ENCODE peak calls at places on chromosomes 7 and 10, in seven cellular contexts. J is heart left ventricle, C is spleen, H is adrenal gland, X is pancreas, N is A549, W is tibial artery. V is an unnamed sample.

GRCh38 chr10:49108656-49109055 is 6.7 kb downstream of the VSTM4 start:
- DNase-seq in J (no peak), C (no peak), H (no peak), X (no peak), N (no peak), W (no peak), V (no peak)

GRCh38 chr7:120273476-120273975 is 551 bp downstream of the KCND2 start:
- DNase-seq in J (no peak), C (no peak), H (no peak), X (peak; percentile 29), N (peak; percentile 6), W (no peak), V (peak; percentile 62)

GRCh38 chr10:88028654-88029053 is 165.2 kb downstream of the PTEN start:
- DNase-seq in J (no peak), C (no peak), H (no peak), X (peak; percentile 30), N (no peak), W (no peak), V (no peak)

GRCh38 chr10:34229917-34230316 is 585.2 kb downstream of the PARD3 start:
- DNase-seq in J (no peak), C (no peak), H (no peak), X (no peak), N (no peak), W (no peak), V (no peak)

GRCh38 chr7:152674860-152675760 is 831 bp downstream of the XRCC2 start:
- DNase-seq in J (no peak), C (no peak), H (no peak), X (no peak), N (peak; percentile 43), W (no peak), V (no peak)

GRCh38 chr7:106459397-106460072 is 174.8 kb upstream of the NAMPT start:
- DNase-seq in J (no peak), C (no peak), H (no peak), X (no peak), N (no peak), W (no peak), V (no peak)

GRCh38 chr7:69962077-69962855 is 364.0 kb downstream of the AUTS2 start:
- DNase-seq in J (peak; percentile 73), C (no peak), H (peak; percentile 62), X (peak; percentile 16), N (no peak), W (no peak), V (no peak)

GRCh38 chr10:132050191-132050590 is 15.6 kb upstream of the JAKMIP3 start:
- DNase-seq in J (no peak), C (peak; percentile 15), H (no peak), X (no peak), N (no peak), W (no peak), V (peak; percentile 35)

GRCh38 chr10:95217476-95217875 is 23.4 kb downstream of the ACSM6 start:
- DNase-seq in J (no peak), C (no peak), H (no peak), X (no peak), N (no peak), W (no peak), V (no peak)

GRCh38 chr7:55432937-55433784 is 68.0 kb downstream of the LANCL2 start:
- DNase-seq in J (no peak), C (no peak), H (peak; percentile 14), X (no peak), N (peak; percentile 62), W (no peak), V (no peak)

GRCh38 chr10:71766717-71767419 is 6.5 kb downstream of the VSIR start:
- DNase-seq in J (peak; percentile 91), C (peak; percentile 92), H (peak; percentile 62), X (no peak), N (peak; percentile 98), W (peak; percentile 91), V (peak; percentile 94)

GRCh38 chr10:60963441-60964256 is 19.7 kb upstream of the RHOBTB1 start:
- DNase-seq in J (no peak), C (no peak), H (no peak), X (no peak), N (no peak), W (no peak), V (no peak)

GRCh38 chr7:128270799-128271411 is 29.8 kb downstream of the LEP start:
- DNase-seq in J (no peak), C (no peak), H (peak; percentile 6), X (no peak), N (no peak), W (no peak), V (peak; percentile 69)

GRCh38 chr7:29194206-29194593 is 375 bp upstream of the CHN2 start:
- DNase-seq in J (peak; percentile 26), C (peak; percentile 81), H (peak; percentile 17), X (peak; percentile 58), N (no peak), W (no peak), V (peak; percentile 86)

GRCh38 chr7:140074780-140075179 is 12.0 kb upstream of the PARP12 start:
- DNase-seq in J (no peak), C (no peak), H (no peak), X (no peak), N (no peak), W (no peak), V (no peak)

GRCh38 chr10:80471009-80471408 is 16.9 kb downstream of the TSPAN14 start:
- DNase-seq in J (no peak), C (no peak), H (no peak), X (no peak), N (no peak), W (no peak), V (peak; percentile 12)

GRCh38 chr7:36448781-36449379 is 59.2 kb downstream of the ANLN start:
- DNase-seq in J (no peak), C (no peak), H (no peak), X (no peak), N (no peak), W (no peak), V (no peak)

GRCh38 chr7:86222806-86223205 is 420.9 kb upstream of the GRM3 start:
- DNase-seq in J (no peak), C (no peak), H (no peak), X (no peak), N (no peak), W (no peak), V (peak; percentile 11)

GRCh38 chr7:55172161-55172560 is 153.3 kb downstream of the EGFR start:
- DNase-seq in J (no peak), C (no peak), H (no peak), X (no peak), N (no peak), W (no peak), V (no peak)

GRCh38 chr7:123711832-123712293 is 36.9 kb downstream of the WASL start:
- DNase-seq in J (no peak), C (no peak), H (no peak), X (no peak), N (no peak), W (no peak), V (no peak)

GRCh38 chr7:26186364-26187311 is 13.9 kb downstream of the HNRNPA2B1 start:
- DNase-seq in J (no peak), C (no peak), H (no peak), X (no peak), N (no peak), W (no peak), V (no peak)

GRCh38 chr10:58488921-58489320 is 23.8 kb upstream of the BICC1 start:
- DNase-seq in J (no peak), C (no peak), H (no peak), X (no peak), N (no peak), W (no peak), V (no peak)

GRCh38 chr10:118349235-118349634 is 7.1 kb upstream of the FAM204A start:
- DNase-seq in J (no peak), C (no peak), H (no peak), X (no peak), N (no peak), W (no peak), V (no peak)

GRCh38 chr7:53485354-53485753 is 449.9 kb downstream of the POM121L12 start:
- DNase-seq in J (no peak), C (no peak), H (no peak), X (no peak), N (no peak), W (no peak), V (no peak)

GRCh38 chr10:30825495-30825894 is 195.9 kb upstream of the LYZL2 start:
- DNase-seq in J (no peak), C (no peak), H (no peak), X (no peak), N (no peak), W (no peak), V (no peak)

GRCh38 chr10:72069751-72070501 is 18.4 kb downstream of the SPOCK2 start:
- DNase-seq in J (no peak), C (peak; percentile 61), H (peak; percentile 40), X (no peak), N (no peak), W (no peak), V (no peak)

GRCh38 chr7:106957766-106958165 is 86.7 kb upstream of the PRKAR2B start:
- DNase-seq in J (peak; percentile 30), C (no peak), H (peak; percentile 43), X (peak; percentile 15), N (no peak), W (no peak), V (no peak)

DNA sequence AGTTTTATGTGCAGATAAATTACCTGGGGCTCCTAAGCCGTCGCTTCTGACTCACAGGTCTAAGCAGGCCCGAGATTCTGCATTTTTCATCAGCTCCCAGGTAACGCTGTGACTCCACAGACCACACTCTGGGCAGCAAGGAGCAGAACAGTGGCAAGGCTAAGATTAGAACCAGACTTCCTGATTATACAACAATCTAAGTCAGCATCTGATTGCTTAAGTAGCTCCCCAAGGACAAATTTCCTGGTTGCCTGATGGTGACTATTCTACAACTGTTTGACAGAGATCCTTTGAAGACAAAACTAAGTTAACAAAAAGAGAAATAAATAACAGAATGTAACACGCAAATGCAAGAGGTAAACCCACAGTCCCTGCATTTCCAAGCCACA is 69.0 kb downstream of the CREB3L2 start:
- DNase-seq in J (no peak), C (no peak), H (peak; percentile 60), X (no peak), N (peak; percentile 33), W (peak; percentile 69), V (no peak)
- H3K27ac ChIP-seq in J (peak overlapping the region; percentile 68), C (peak overlapping the region; percentile 83), H (peak overlapping the region; percentile 84), X (peak overlapping the region; percentile 46), N (peak overlapping the region; percentile 62), W (peak overlapping the region; percentile 74), V (peak overlapping the region; percentile 85)

GRCh38 chr7:97012293-97013005 is 7.1 kb downstream of the DLX6 start:
- DNase-seq in J (no peak), C (no peak), H (no peak), X (no peak), N (no peak), W (no peak), V (peak; percentile 7)
- TF ChIP-seq CTCF in J (no peak), C (no peak), H (no peak), X (no peak), N (no peak), W (no peak), V (no peak)

GRCh38 chr10:114683162-114683561 is 25.1 kb upstream of the ABLIM1 start:
- DNase-seq in J (no peak), C (no peak), H (no peak), X (no peak), N (no peak), W (no peak), V (no peak)
- H3K27ac ChIP-seq in J (peak overlapping the region; percentile 94), C (peak overlapping the region; percentile 52), H (no peak overlapping the region), X (peak overlapping the region; percentile 97), N (peak overlapping the region; percentile 88), W (peak overlapping the region; percentile 61), V (peak overlapping the region; percentile 91)

GRCh38 chr7:77460057-77460486 is 43.9 kb upstream of the GSAP start:
- DNase-seq in J (no peak), C (no peak), H (no peak), X (no peak), N (peak; percentile 43), W (no peak), V (no peak)
- TF ChIP-seq CTCF in J (no peak), C (peak; percentile 11), H (no peak), X (no peak), N (peak; percentile 47), W (no peak), V (peak; percentile 6)

GRCh38 chr7:111090834-111091233 is at the start of gene LRRN3:
- DNase-seq in J (peak; percentile 53), C (no peak), H (peak; percentile 60), X (no peak), N (no peak), W (peak; percentile 68), V (no peak)
- H3K27ac ChIP-seq in J (no peak within 1 kb of the TSS), C (no peak within 1 kb of the TSS), H (peak within 1 kb of the TSS; percentile 28), X (no peak within 1 kb of the TSS), N (no peak within 1 kb of the TSS), W (no peak within 1 kb of the TSS), V (no peak within 1 kb of the TSS)

V was measured in kidney.